ENCODE peak calls at places on chromosomes 5 and 9, in seven cellular contexts. Z, F, T, M, K, C and N are unnamed samples.

GRCh38 chr9:86731511-86731993 is 215.8 kb downstream of the GAS1 start:
- DNase-seq in Z (no peak), F (no peak), T (no peak), M (no peak), K (no peak), C (no peak), N (no peak)

GRCh38 chr9:94740191-94740874 is 13.8 kb downstream of the AOPEP start:
- DNase-seq in Z (no peak), F (no peak), T (no peak), M (no peak), K (no peak), C (no peak), N (no peak)

GRCh38 chr9:134344068-134344820 is 18.0 kb downstream of the RXRA start:
- DNase-seq in Z (no peak), F (no peak), T (no peak), M (no peak), K (no peak), C (peak; percentile 66), N (no peak)

GRCh38 chr9:15211160-15211993 is 95.6 kb downstream of the TTC39B start:
- DNase-seq in Z (peak; percentile 57), F (peak; percentile 34), T (peak; percentile 50), M (peak; percentile 70), K (peak; percentile 30), C (peak; percentile 32), N (no peak)

GRCh38 chr5:53453898-53454837 is 26.3 kb upstream of the FST start:
- DNase-seq in Z (no peak), F (no peak), T (no peak), M (peak; percentile 55), K (no peak), C (no peak), N (no peak)

GRCh38 chr5:137190441-137190840 is 308.7 kb downstream of the SPOCK1 start:
- DNase-seq in Z (no peak), F (no peak), T (no peak), M (no peak), K (no peak), C (no peak), N (no peak)

GRCh38 chr9:120944434-120945125 is 18.0 kb upstream of the TRAF1 start:
- DNase-seq in Z (no peak), F (no peak), T (no peak), M (no peak), K (peak; percentile 96), C (no peak), N (no peak)

GRCh38 chr5:170315154-170315553 is 17.6 kb upstream of the LCP2 start:
- DNase-seq in Z (no peak), F (no peak), T (no peak), M (no peak), K (no peak), C (no peak), N (no peak)

GRCh38 chr9:99782962-99783718 is 38.5 kb upstream of the NR4A3 start:
- DNase-seq in Z (no peak), F (no peak), T (no peak), M (no peak), K (no peak), C (no peak), N (no peak)

GRCh38 chr9:70257991-70258691 is 637 bp upstream of the SMC5 start:
- DNase-seq in Z (peak; percentile 30), F (no peak), T (peak; percentile 0), M (peak; percentile 26), K (no peak), C (peak; percentile 18), N (peak; percentile 63)

GRCh38 chr9:121871431-121872025 is 220.1 kb downstream of the DAB2IP start:
- DNase-seq in Z (no peak), F (no peak), T (no peak), M (no peak), K (no peak), C (no peak), N (no peak)

GRCh38 chr9:122354536-122355199 is 16.2 kb upstream of the PTGS1 start:
- DNase-seq in Z (no peak), F (no peak), T (no peak), M (no peak), K (no peak), C (no peak), N (no peak)

GRCh38 chr5:90873033-90873517 is 314.5 kb downstream of the ADGRV1 start:
- DNase-seq in Z (no peak), F (no peak), T (no peak), M (no peak), K (no peak), C (no peak), N (no peak)

GRCh38 chr5:8216921-8217320 is 348.0 kb downstream of the MTRR start:
- DNase-seq in Z (no peak), F (no peak), T (no peak), M (no peak), K (no peak), C (no peak), N (no peak)

GRCh38 chr5:114308017-114308416 is 53.9 kb upstream of the KCNN2 start:
- DNase-seq in Z (no peak), F (peak; percentile 34), T (no peak), M (no peak), K (no peak), C (no peak), N (no peak)

GRCh38 chr9:104868687-104869404 is 59.1 kb downstream of the ABCA1 start:
- DNase-seq in Z (peak; percentile 37), F (no peak), T (no peak), M (no peak), K (no peak), C (peak; percentile 27), N (peak; percentile 50)

GRCh38 chr5:67244345-67244793 is 47.8 kb upstream of the CD180 start:
- DNase-seq in Z (no peak), F (no peak), T (no peak), M (peak; percentile 28), K (no peak), C (no peak), N (peak; percentile 52)

GRCh38 chr9:132672413-132672690 is 2.1 kb downstream of the GTF3C4 start:
- DNase-seq in Z (no peak), F (no peak), T (no peak), M (no peak), K (no peak), C (no peak), N (peak; percentile 56)

GRCh38 chr9:132674485-132674884 is 4.2 kb downstream of the GTF3C4 start:
- DNase-seq in Z (no peak), F (no peak), T (no peak), M (no peak), K (no peak), C (no peak), N (no peak)

GRCh38 chr9:132670816-132671371 is 630 bp downstream of the GTF3C4 start:
- DNase-seq in Z (peak; percentile 70), F (no peak), T (no peak), M (no peak), K (no peak), C (peak; percentile 36), N (peak; percentile 58)

GRCh38 chr9:132671620-132672412 is 1.6 kb downstream of the GTF3C4 start:
- DNase-seq in Z (no peak), F (no peak), T (no peak), M (no peak), K (no peak), C (no peak), N (no peak)

GRCh38 chr9:132673355-132673754 is 3.1 kb downstream of the GTF3C4 start:
- DNase-seq in Z (peak; percentile 53), F (no peak), T (no peak), M (peak; percentile 64), K (no peak), C (peak; percentile 30), N (peak; percentile 92)
- TF ChIP-seq JUND in Z (no peak), F (no peak), T (no peak), M (no peak), K (no peak), C (no peak), N (no peak)

GRCh38 chr9:123923884-123924283 is 6.0 kb downstream of the DENND1A start:
- DNase-seq in Z (no peak), F (no peak), T (no peak), M (no peak), K (no peak), C (no peak), N (no peak)
- TF ChIP-seq JUND in Z (no peak), F (no peak), T (no peak), M (no peak), K (no peak), C (no peak), N (no peak)

GRCh38 chr5:78912085-78912771 is 72.9 kb downstream of the ARSB start:
- DNase-seq in Z (peak; percentile 29), F (no peak), T (no peak), M (no peak), K (no peak), C (no peak), N (no peak)

GRCh38 chr5:78903936-78904335 is 81.2 kb downstream of the ARSB start:
- DNase-seq in Z (no peak), F (no peak), T (no peak), M (no peak), K (no peak), C (no peak), N (no peak)

GRCh38 chr5:78907255-78907886 is 77.7 kb downstream of the ARSB start:
- DNase-seq in Z (no peak), F (no peak), T (no peak), M (no peak), K (peak; percentile 34), C (no peak), N (no peak)

GRCh38 chr5:78905084-78905938 is 79.8 kb downstream of the ARSB start:
- DNase-seq in Z (no peak), F (no peak), T (no peak), M (no peak), K (peak; percentile 66), C (no peak), N (no peak)

DNA sequence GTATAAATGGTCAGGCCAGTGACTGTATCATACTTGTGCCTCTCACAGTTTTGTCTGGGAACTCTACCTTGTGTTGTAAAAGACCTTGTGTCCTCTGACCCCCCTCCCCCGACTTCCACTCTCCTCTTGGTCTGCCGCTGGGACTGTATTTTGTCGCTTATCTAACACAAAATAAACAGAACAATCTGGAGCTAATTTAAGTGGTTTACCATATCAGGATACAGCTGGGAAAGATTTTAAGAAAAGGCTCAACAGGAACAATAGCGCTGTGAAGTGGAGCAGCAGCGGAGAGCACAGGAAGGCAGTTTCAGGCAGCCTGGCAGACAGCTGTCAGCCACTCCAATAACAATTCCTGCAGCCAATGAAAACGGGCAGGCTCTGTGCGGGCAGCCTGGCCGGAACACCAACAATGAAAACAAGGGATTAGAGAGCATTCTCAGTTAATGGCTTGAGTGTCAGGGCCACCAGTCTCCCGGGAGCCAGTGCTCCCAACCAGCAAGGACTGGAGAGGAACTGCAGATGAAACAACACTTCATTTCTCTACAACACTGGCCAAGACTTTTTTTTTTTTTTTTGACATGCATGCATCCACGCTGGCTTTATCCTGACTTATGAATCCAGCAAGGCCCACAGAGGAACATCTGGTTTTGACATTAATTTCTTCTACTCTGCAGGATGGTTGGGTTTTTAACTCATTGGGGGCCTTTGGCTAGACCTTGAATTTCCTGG is 76.8 kb downstream of the ARSB start:
- DNase-seq in Z (peak; percentile 69), F (no peak), T (no peak), M (no peak), K (no peak), C (no peak), N (no peak)
- TF ChIP-seq JUND in Z (no peak), F (no peak), T (no peak), M (no peak), K (no peak), C (no peak), N (no peak)

DNA sequence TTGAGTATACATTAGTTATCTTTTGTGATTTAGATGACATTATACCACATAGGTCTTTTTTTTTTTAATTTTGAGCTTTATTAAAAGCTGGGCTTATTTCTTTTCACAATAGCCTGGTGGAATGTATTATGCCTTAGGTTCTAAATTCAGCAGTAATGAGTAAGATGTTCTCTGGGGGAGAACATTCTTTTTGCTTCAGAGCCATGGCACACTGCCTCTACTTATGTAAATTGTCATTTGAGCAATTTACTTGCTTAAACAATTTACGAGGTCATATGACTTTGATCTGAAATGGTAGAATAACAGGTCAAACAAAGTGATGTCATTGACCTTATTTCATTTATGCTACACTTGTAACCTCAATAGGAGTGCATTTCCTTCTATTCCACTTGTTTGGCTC is 154.2 kb downstream of the FOCAD start:
- DNase-seq in Z (no peak), F (no peak), T (no peak), M (peak; percentile 7), K (no peak), C (no peak), N (no peak)
- TF ChIP-seq JUND in Z (no peak), F (no peak), T (no peak), M (no peak), K (no peak), C (no peak), N (no peak)